ENCODE peak calls at places on chromosomes 6 and 20, in four cellular contexts. U is PC-3, C is T-helper 2 cell, S is NT2/D1. L is an unnamed sample.

GRCh38 chr6:5050009-5050408 is 35.1 kb upstream of the PPP1R3G start:
- DNase-seq in S (no peak), C (no peak), U (no peak), L (no peak)

GRCh38 chr6:52317841-52318581 is 33.5 kb upstream of the MCM3 start:
- DNase-seq in S (no peak), C (no peak), U (no peak), L (no peak)

GRCh38 chr20:1934578-1935573 is 39.7 kb downstream of the SIRPA start:
- DNase-seq in S (no peak), C (no peak), U (no peak), L (no peak)

GRCh38 chr6:90080876-90081464 is 186.7 kb downstream of the GJA10 start:
- DNase-seq in U (no peak), S (no peak), C (peak; percentile 74), L (no peak)

GRCh38 chr20:57459278-57459677 is 65.7 kb downstream of the CTCFL start:
- DNase-seq in S (no peak), C (no peak), U (no peak), L (no peak)

GRCh38 chr6:106145144-106145543 is 59.0 kb downstream of the PRDM1 start:
- DNase-seq in C (no peak), S (no peak), U (no peak), L (no peak)

GRCh38 chr6:109840034-109840433 is 138.1 kb upstream of the GPR6 start:
- DNase-seq in C (no peak), S (no peak), U (no peak), L (no peak)

GRCh38 chr6:45924763-45925342 is 90.8 kb downstream of the CLIC5 start:
- DNase-seq in C (no peak), U (peak; percentile 8), S (no peak), L (no peak)

GRCh38 chr20:34581341-34582189 is 23.0 kb downstream of the MAP1LC3A start:
- DNase-seq in U (peak; percentile 13), C (no peak), S (peak; percentile 32), L (no peak)

GRCh38 chr6:157832250-157832967 is 9.4 kb downstream of the SNX9 start:
- DNase-seq in U (peak; percentile 11), C (no peak), S (no peak), L (no peak)

GRCh38 chr6:168020242-168020641 is 22.8 kb downstream of the KIF25 start:
- DNase-seq in C (no peak), U (no peak), S (no peak), L (no peak)

GRCh38 chr20:59063358-59064213 is 21.0 kb upstream of the PRELID3B start:
- DNase-seq in C (no peak), U (no peak), S (no peak), L (peak; percentile 20)

GRCh38 chr6:111793711-111794111 is 79.5 kb downstream of the FYN start:
- DNase-seq in U (no peak), S (no peak), C (peak; percentile 73), L (no peak)

GRCh38 chr6:24228681-24229255 is 102.8 kb downstream of the NRSN1 start:
- DNase-seq in S (no peak), C (no peak), U (no peak), L (no peak)

GRCh38 chr6:148538251-148539190 is 195.9 kb downstream of the SASH1 start:
- DNase-seq in U (no peak), S (no peak), C (no peak), L (peak; percentile 41)

GRCh38 chr20:63374532-63374931 is 13.4 kb upstream of the CHRNA4 start:
- DNase-seq in S (no peak), U (no peak), C (no peak), L (no peak)

GRCh38 chr20:49717693-49718092 is 4.0 kb upstream of the B4GALT5 start:
- DNase-seq in U (peak; percentile 83), S (no peak), C (no peak), L (no peak)

GRCh38 chr6:158649289-158650143 is at the start of gene SYTL3:
- DNase-seq in S (no peak), U (no peak), C (peak; percentile 92), L (no peak)

GRCh38 chr6:102023977-102024657 is 630.6 kb downstream of the GRIK2 start:
- DNase-seq in U (no peak), S (no peak), C (no peak), L (no peak)

GRCh38 chr20:289693-290080 is 863 bp downstream of the C20orf96 start:
- DNase-seq in C (no peak), S (no peak), U (peak; percentile 23), L (no peak)

GRCh38 chr6:47722178-47722577 is 23.8 kb downstream of the ADGRF4 start:
- DNase-seq in C (no peak), U (no peak), S (no peak), L (no peak)

GRCh38 chr6:155495011-155495768 is 39.6 kb upstream of the NOX3 start:
- DNase-seq in C (no peak), U (peak; percentile 6), S (no peak), L (no peak)

GRCh38 chr6:139539852-139540251 is 165.4 kb upstream of the CITED2 start:
- DNase-seq in S (peak; percentile 1), U (peak; percentile 85), C (no peak), L (no peak)

GRCh38 chr6:82525775-82526515 is 162.3 kb downstream of the TPBG start:
- DNase-seq in S (no peak), C (no peak), U (no peak), L (no peak)

GRCh38 chr6:151288711-151289398 is 49.1 kb downstream of the AKAP12 start:
- DNase-seq in C (no peak), U (no peak), S (no peak), L (no peak)

GRCh38 chr6:43271103-43271815 is 26.8 kb upstream of the SLC22A7 start:
- DNase-seq in C (no peak), U (no peak), S (no peak), L (no peak)

GRCh38 chr20:10462516-10462915 is 27.4 kb downstream of the SLX4IP start:
- DNase-seq in U (no peak), S (no peak), C (no peak), L (no peak)

GRCh38 chr6:700490-700889 is 7.6 kb upstream of the EXOC2 start:
- DNase-seq in U (no peak), S (no peak), C (no peak), L (no peak)

GRCh38 chr6:75896526-75896925 is 147.5 kb downstream of the MYO6 start:
- DNase-seq in C (no peak), U (peak; percentile 12), S (no peak), L (no peak)

GRCh38 chr6:16316741-16317251 is 78.4 kb downstream of the GMPR start:
- DNase-seq in U (peak; percentile 75), C (peak; percentile 61), S (no peak), L (peak; percentile 77)

GRCh38 chr20:58688838-58689237 is 3.8 kb upstream of the NPEPL1 start:
- DNase-seq in U (no peak), C (no peak), S (no peak), L (no peak)

GRCh38 chr20:19427480-19427879 is 215.0 kb downstream of the SLC24A3 start:
- DNase-seq in U (no peak), S (no peak), C (no peak), L (no peak)

GRCh38 chr20:58982406-58983114 is 1.5 kb downstream of the NELFCD start:
- DNase-seq in S (no peak), U (no peak), C (peak; percentile 67), L (no peak)

GRCh38 chr6:87789198-87789899 is 87.3 kb upstream of the AKIRIN2 start:
- DNase-seq in U (peak; percentile 51), C (no peak), S (no peak), L (no peak)

GRCh38 chr6:112910256-112910655 is 563.1 kb downstream of the RFPL4B start:
- DNase-seq in U (no peak), S (no peak), C (no peak), L (no peak)

GRCh38 chr6:169227116-169227515 is 26.5 kb downstream of the THBS2 start:
- DNase-seq in S (no peak), U (no peak), C (no peak), L (no peak)

L was measured in HAP-1.